ENCODE peak calls at places on chromosomes 2 and 18, in ten cellular contexts. D is H9, N is PC-9, S is fibroblast of lung, P is neural progenitor cell, A is endothelial cell of umbilical vein, M is HCT116, F is keratinocyte, K is K562, C is A549. J is an unnamed sample.

GRCh38 chr2:177432703-177433102 is 40.1 kb downstream of the AGPS start:
- DNase-seq in D (no peak), N (no peak), S (no peak), P (no peak), A (no peak), M (no peak), F (no peak), K (no peak), C (no peak), J (no peak)

GRCh38 chr2:71282493-71282892 is 49.1 kb upstream of the ZNF638 start:
- DNase-seq in D (no peak), N (no peak), S (no peak), P (no peak), A (no peak), M (no peak), F (no peak), K (peak; percentile 8), C (no peak), J (no peak)

GRCh38 chr2:136019304-136019703 is 33.9 kb upstream of the DARS1 start:
- DNase-seq in D (no peak), N (no peak), S (no peak), P (no peak), A (no peak), M (no peak), F (no peak), K (no peak), C (no peak), J (no peak)

GRCh38 chr2:96514521-96514920 is 9.4 kb upstream of the NEURL3 start:
- DNase-seq in D (no peak), N (no peak), S (no peak), P (no peak), A (no peak), M (no peak), F (no peak), K (no peak), C (no peak), J (no peak)

GRCh38 chr2:227482638-227483340 is 10.8 kb downstream of the AGFG1 start:
- DNase-seq in D (no peak), N (no peak), S (peak; percentile 47), P (no peak), A (no peak), M (no peak), F (no peak), K (no peak), C (no peak), J (peak; percentile 78)

GRCh38 chr2:85971369-85971768 is 82.6 kb upstream of the ST3GAL5 start:
- DNase-seq in D (no peak), N (no peak), S (peak; percentile 44), P (no peak), A (no peak), M (no peak), F (no peak), K (no peak), C (no peak), J (no peak)

GRCh38 chr2:56286936-56287335 is 103.1 kb downstream of the CCDC85A start:
- DNase-seq in D (no peak), N (no peak), S (no peak), P (no peak), A (no peak), M (no peak), F (no peak), K (no peak), C (no peak), J (no peak)

GRCh38 chr2:55888941-55889340 is 34.6 kb downstream of the EFEMP1 start:
- DNase-seq in D (no peak), N (no peak), S (no peak), P (peak; percentile 56), A (peak; percentile 41), M (no peak), F (peak; percentile 26), K (no peak), C (no peak), J (no peak)

GRCh38 chr2:128642801-128643200 is 324.1 kb upstream of the HS6ST1 start:
- DNase-seq in D (no peak), N (no peak), S (no peak), P (no peak), A (no peak), M (no peak), F (no peak), K (no peak), C (no peak), J (peak; percentile 31)

GRCh38 chr18:8860845-8861642 is 155.7 kb downstream of the MTCL1 start:
- DNase-seq in D (no peak), N (peak; percentile 89), S (no peak), P (no peak), A (no peak), M (no peak), F (no peak), K (no peak), C (no peak), J (no peak)

GRCh38 chr2:176130153-176130916 is 830 bp downstream of the HOXD8 start:
- DNase-seq in D (peak; percentile 58), N (no peak), S (no peak), P (peak; percentile 76), A (peak; percentile 82), M (no peak), F (no peak), K (peak; percentile 49), C (peak; percentile 34), J (peak; percentile 96)
- TF ChIP-seq CTCF in D (no peak), N (no peak), S (no peak), P (no peak), A (no peak), M (no peak), F (no peak), K (no peak), C (peak; percentile 11), J (no peak)

GRCh38 chr2:72923833-72924352 is 6.6 kb downstream of the EMX1 start:
- DNase-seq in D (peak; percentile 65), N (no peak), S (no peak), P (peak; percentile 61), A (no peak), M (no peak), F (no peak), K (no peak), C (no peak), J (peak; percentile 75)

GRCh38 chr2:72927066-72927465 is 9.7 kb downstream of the EMX1 start:
- DNase-seq in D (no peak), N (no peak), S (no peak), P (no peak), A (no peak), M (no peak), F (no peak), K (no peak), C (no peak), J (no peak)

GRCh38 chr2:72926368-72926767 is 9.0 kb downstream of the EMX1 start:
- DNase-seq in D (peak; percentile 21), N (no peak), S (no peak), P (no peak), A (no peak), M (no peak), F (no peak), K (no peak), C (no peak), J (peak; percentile 37)

GRCh38 chr2:72925328-72925943 is 8.1 kb downstream of the EMX1 start:
- DNase-seq in D (peak; percentile 46), N (no peak), S (no peak), P (peak; percentile 65), A (no peak), M (no peak), F (no peak), K (no peak), C (no peak), J (peak; percentile 88)

GRCh38 chr2:72924353-72925240 is 7.3 kb downstream of the EMX1 start:
- DNase-seq in D (peak; percentile 62), N (no peak), S (no peak), P (peak; percentile 74), A (no peak), M (no peak), F (no peak), K (no peak), C (no peak), J (peak; percentile 85)
- H3K4me2 ChIP-seq in D (peak overlapping the region; percentile 51), N (no peak overlapping the region), S (no peak overlapping the region), P (peak overlapping the region; percentile 79), A (no peak overlapping the region), M (no peak overlapping the region), F (peak overlapping the region; percentile 41), K (no peak overlapping the region), C (peak overlapping the region; percentile 13), J (no peak overlapping the region)

GRCh38 chr2:197839327-197839726 is 34.9 kb downstream of the PLCL1 start:
- DNase-seq in D (no peak), N (no peak), S (no peak), P (no peak), A (no peak), M (no peak), F (no peak), K (no peak), C (no peak), J (no peak)

GRCh38 chr2:197838036-197838435 is 33.6 kb downstream of the PLCL1 start:
- DNase-seq in D (no peak), N (no peak), S (peak; percentile 81), P (no peak), A (peak; percentile 41), M (no peak), F (no peak), K (no peak), C (no peak), J (peak; percentile 76)

GRCh38 chr2:197835293-197835692 is 30.9 kb downstream of the PLCL1 start:
- DNase-seq in D (no peak), N (no peak), S (no peak), P (no peak), A (no peak), M (no peak), F (no peak), K (no peak), C (no peak), J (no peak)

GRCh38 chr2:197838589-197838988 is 34.2 kb downstream of the PLCL1 start:
- DNase-seq in D (no peak), N (no peak), S (no peak), P (no peak), A (no peak), M (no peak), F (no peak), K (no peak), C (no peak), J (peak; percentile 14)
- H3K27ac ChIP-seq in D (no peak overlapping the region), N (no peak overlapping the region), S (peak overlapping the region; percentile 1), P (no peak overlapping the region), A (no peak overlapping the region), M (no peak overlapping the region), F (no peak overlapping the region), K (no peak overlapping the region), C (no peak overlapping the region), J (no peak overlapping the region)

GRCh38 chr2:233638836-233639235 is 2.6 kb downstream of the UGT1A10 start:
- DNase-seq in D (no peak), N (no peak), S (no peak), P (no peak), A (no peak), M (no peak), F (no peak), K (no peak), C (no peak), J (no peak)
- TF ChIP-seq CTCF in D (no peak), N (no peak), S (no peak), P (no peak), A (no peak), M (no peak), F (no peak), K (no peak), C (no peak), J (no peak)

DNA sequence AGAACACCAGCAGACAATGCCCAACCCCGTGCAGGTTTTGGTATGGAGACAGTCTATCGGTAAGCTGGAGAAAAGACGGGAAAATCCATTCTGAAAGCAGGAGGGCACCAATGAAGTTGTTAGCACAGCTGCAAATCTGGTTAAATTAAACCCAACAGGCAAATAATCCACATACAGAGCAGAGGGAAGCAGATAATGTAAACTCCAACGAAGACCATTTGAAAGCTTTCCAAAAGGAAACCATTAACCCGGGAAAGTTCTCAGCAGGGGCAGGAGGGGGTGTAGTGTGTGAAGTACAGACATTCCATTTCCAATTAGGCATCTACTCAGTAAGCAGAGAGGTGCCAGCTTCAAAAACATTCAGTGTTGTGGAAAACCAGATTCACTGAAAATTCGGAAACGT is 10.3 kb downstream of the EDAR start:
- DNase-seq in D (no peak), N (no peak), S (peak; percentile 6), P (peak; percentile 43), A (peak; percentile 13), M (no peak), F (no peak), K (no peak), C (no peak), J (no peak)
- H3K4me2 ChIP-seq in D (no peak overlapping the region), N (no peak overlapping the region), S (no peak overlapping the region), P (peak overlapping the region; percentile 38), A (no peak overlapping the region), M (no peak overlapping the region), F (no peak overlapping the region), K (no peak overlapping the region), C (peak overlapping the region; percentile 61), J (no peak overlapping the region)